ENCODE peak calls at places on chromosomes 3 and 15, in five cellular contexts. S is A549, R is right lobe of liver, F is psoas muscle, Z is left lung. E is an unnamed sample.

GRCh38 chr3:27431116-27431515 is 53.1 kb downstream of the SLC4A7 start:
- DNase-seq in S (peak), R (no peak), F (no peak), Z (peak), E (no peak)

GRCh38 chr3:107264888-107265287 is 112.4 kb upstream of the CCDC54 start:
- DNase-seq in S (no peak), R (no peak), F (no peak), Z (no peak), E (no peak)

GRCh38 chr3:15299036-15299435 is 33.4 kb downstream of the SH3BP5 start:
- DNase-seq in S (no peak), R (peak), F (no peak), Z (no peak), E (no peak)

GRCh38 chr3:102673271-102674115 is 238.7 kb downstream of the ZPLD1 start:
- DNase-seq in S (peak), R (peak), F (peak), Z (peak), E (peak)

GRCh38 chr3:30894521-30895289 is at the start of gene GADL1:
- DNase-seq in S (peak), R (peak), F (peak), Z (peak), E (peak)

GRCh38 chr15:70875001-70875782 is 17.0 kb downstream of the THAP10 start:
- DNase-seq in S (no peak), R (no peak), F (no peak), Z (no peak), E (no peak)

GRCh38 chr3:34020221-34020620 is 221.8 kb downstream of the PDCD6IP start:
- DNase-seq in S (no peak), R (no peak), F (no peak), Z (no peak), E (no peak)

GRCh38 chr3:185586644-185586964 is 509 bp downstream of the SENP2 start:
- DNase-seq in S (peak), R (no peak), F (no peak), Z (no peak), E (no peak)

GRCh38 chr15:81792646-81793045 is 253.2 kb downstream of the MEX3B start:
- DNase-seq in S (no peak), R (no peak), F (no peak), Z (no peak), E (no peak)

GRCh38 chr3:9715764-9716437 is 12.3 kb downstream of the CPNE9 start:
- DNase-seq in S (peak), R (peak), F (peak), Z (peak), E (peak)

GRCh38 chr15:88035381-88035780 is 221.2 kb downstream of the NTRK3 start:
- DNase-seq in S (no peak), R (no peak), F (no peak), Z (no peak), E (no peak)

GRCh38 chr15:68113273-68113672 is 59.2 kb downstream of the PIAS1 start:
- DNase-seq in S (no peak), R (peak), F (no peak), Z (no peak), E (no peak)

GRCh38 chr3:141844108-141844507 is 32.3 kb upstream of the ATP1B3 start:
- DNase-seq in S (no peak), R (no peak), F (no peak), Z (no peak), E (no peak)

GRCh38 chr15:44495562-44495961 is 41.4 kb upstream of the EIF3J start:
- DNase-seq in S (no peak), R (no peak), F (no peak), Z (no peak), E (no peak)

GRCh38 chr3:182795383-182795782 is 2.1 kb downstream of the ATP11B start:
- DNase-seq in S (no peak), R (no peak), F (no peak), Z (no peak), E (no peak)

GRCh38 chr3:185361920-185362319 is 1.0 kb upstream of the MAP3K13 start:
- DNase-seq in S (no peak), R (no peak), F (no peak), Z (no peak), E (no peak)

GRCh38 chr3:94256888-94257813 is 194.3 kb downstream of the NSUN3 start:
- DNase-seq in S (no peak), R (no peak), F (no peak), Z (no peak), E (no peak)

GRCh38 chr3:71402872-71403271 is 180.7 kb downstream of the FOXP1 start:
- DNase-seq in S (no peak), R (no peak), F (no peak), Z (no peak), E (no peak)

GRCh38 chr3:105387122-105387751 is 20.5 kb downstream of the ALCAM start:
- DNase-seq in S (peak), R (no peak), F (no peak), Z (no peak), E (no peak)

GRCh38 chr3:36792342-36792741 is 28.0 kb upstream of the DCLK3 start:
- DNase-seq in S (peak), R (no peak), F (no peak), Z (no peak), E (no peak)

GRCh38 chr3:6113338-6113737 is 747.6 kb upstream of the GRM7 start:
- DNase-seq in S (no peak), R (no peak), F (no peak), Z (no peak), E (no peak)

GRCh38 chr3:175605851-175606250 is 746.7 kb downstream of the NAALADL2 start:
- DNase-seq in S (no peak), R (no peak), F (no peak), Z (no peak), E (no peak)

GRCh38 chr15:34708422-34708821 is 46.4 kb downstream of the GJD2 start:
- DNase-seq in S (peak), R (no peak), F (no peak), Z (no peak), E (no peak)

GRCh38 chr3:24254649-24255048 is 240.0 kb downstream of the THRB start:
- DNase-seq in S (no peak), R (no peak), F (no peak), Z (no peak), E (no peak)

GRCh38 chr3:10310578-10310977 is 10.3 kb downstream of the SEC13 start:
- DNase-seq in S (no peak), R (no peak), F (no peak), Z (no peak), E (no peak)

GRCh38 chr3:157274644-157275137 is 114.7 kb upstream of the CCNL1 start:
- DNase-seq in S (no peak), R (no peak), F (no peak), Z (no peak), E (no peak)

GRCh38 chr3:157888040-157888439 is 218.2 kb downstream of the SHOX2 start:
- DNase-seq in S (no peak), R (no peak), F (no peak), Z (no peak), E (no peak)

GRCh38 chr3:153901152-153901551 is 220.0 kb upstream of the ARHGEF26 start:
- DNase-seq in S (no peak), R (no peak), F (no peak), Z (no peak), E (no peak)

GRCh38 chr15:70447927-70448698 is 315.2 kb downstream of the UACA start:
- DNase-seq in S (no peak), R (no peak), F (no peak), Z (peak), E (no peak)

GRCh38 chr15:77851696-77852095 is 219.0 kb upstream of the LINGO1 start:
- DNase-seq in S (no peak), R (peak), F (peak), Z (peak), E (no peak)

GRCh38 chr3:186826316-186826977 is 16.1 kb upstream of the ADIPOQ start:
- DNase-seq in S (no peak), R (no peak), F (no peak), Z (no peak), E (peak)

GRCh38 chr15:35738370-35738769 is 192.4 kb upstream of the DPH6 start:
- DNase-seq in S (no peak), R (no peak), F (no peak), Z (no peak), E (no peak)

GRCh38 chr15:83250766-83251165 is 33.7 kb downstream of the BNC1 start:
- DNase-seq in S (no peak), R (no peak), F (no peak), Z (no peak), E (no peak)

GRCh38 chr15:34370129-34370528 is 3.1 kb upstream of the LPCAT4 start:
- DNase-seq in S (no peak), R (no peak), F (no peak), Z (no peak), E (no peak)

GRCh38 chr15:28881170-28881569 is 4.6 kb upstream of the APBA2 start:
- DNase-seq in S (no peak), R (no peak), F (no peak), Z (no peak), E (no peak)

GRCh38 chr15:64930778-64931240 is 19.1 kb downstream of the ANKDD1A start:
- DNase-seq in S (no peak), R (no peak), F (no peak), Z (no peak), E (no peak)
- H3K27ac ChIP-seq in S (no peak), R (no peak), F (no peak), Z (no peak), E (no peak)

GRCh38 chr3:62785384-62785783 is 89.8 kb downstream of the CADPS start:
- DNase-seq in S (no peak), R (no peak), F (no peak), Z (no peak), E (no peak)
- H3K27ac ChIP-seq in S (no peak), R (no peak), F (no peak), Z (no peak), E (no peak)

GRCh38 chr15:49830411-49830810 is 209.6 kb downstream of the DTWD1 start:
- DNase-seq in S (no peak), R (no peak), F (no peak), Z (no peak), E (no peak)
- H3K27ac ChIP-seq in S (peak), R (no peak), F (no peak), Z (no peak), E (no peak)

GRCh38 chr15:59011262-59011947 is 23.9 kb downstream of the RNF111 start:
- DNase-seq in S (no peak), R (no peak), F (no peak), Z (no peak), E (no peak)
- H3K27ac ChIP-seq in S (no peak), R (no peak), F (no peak), Z (no peak), E (no peak)